ENCODE peak calls at places on chromosomes 3 and 15, in four cellular contexts. One of them, this sample, is unnamed.

GRCh38 chr15:48965972-48966371 is 2.3 kb upstream of the SHC4 start:
- DNase-seq in body of pancreas: no peak
- DNase-seq in effector memory CD8-positive, alpha-beta T cell: no peak
- DNase-seq in foreskin fibroblast: peak; percentile 83
- DNase-seq in this sample: no peak

GRCh38 chr3:142543307-142543706 is 35.2 kb downstream of the ATR start:
- DNase-seq in foreskin fibroblast: no peak
- DNase-seq in body of pancreas: no peak
- DNase-seq in effector memory CD8-positive, alpha-beta T cell: no peak
- DNase-seq in this sample: no peak

GRCh38 chr15:40776537-40777141 is 6.9 kb downstream of the C15orf62 start:
- DNase-seq in body of pancreas: no peak
- DNase-seq in foreskin fibroblast: peak; percentile 85
- DNase-seq in effector memory CD8-positive, alpha-beta T cell: peak; percentile 70
- DNase-seq in this sample: no peak

GRCh38 chr15:60520041-60520824 is 41.3 kb upstream of the ICE2 start:
- DNase-seq in body of pancreas: no peak
- DNase-seq in foreskin fibroblast: peak; percentile 67
- DNase-seq in effector memory CD8-positive, alpha-beta T cell: no peak
- DNase-seq in this sample: no peak

GRCh38 chr15:84789762-84790161 is 27.4 kb upstream of the ALPK3 start:
- DNase-seq in effector memory CD8-positive, alpha-beta T cell: no peak
- DNase-seq in foreskin fibroblast: no peak
- DNase-seq in body of pancreas: no peak
- DNase-seq in this sample: no peak

GRCh38 chr3:59690886-59691285 is 641.1 kb upstream of the CFAP20DC start:
- DNase-seq in foreskin fibroblast: no peak
- DNase-seq in effector memory CD8-positive, alpha-beta T cell: no peak
- DNase-seq in body of pancreas: no peak
- DNase-seq in this sample: no peak

GRCh38 chr15:80942746-80943565 is 46.7 kb downstream of the MESD start:
- DNase-seq in foreskin fibroblast: no peak
- DNase-seq in effector memory CD8-positive, alpha-beta T cell: no peak
- DNase-seq in body of pancreas: no peak
- DNase-seq in this sample: no peak

GRCh38 chr3:189049458-189050231 is 122.1 kb upstream of the TPRG1 start:
- DNase-seq in foreskin fibroblast: no peak
- DNase-seq in effector memory CD8-positive, alpha-beta T cell: peak; percentile 17
- DNase-seq in body of pancreas: no peak
- DNase-seq in this sample: no peak

GRCh38 chr15:101305820-101306255 is 10.8 kb upstream of the SNRPA1 start:
- DNase-seq in foreskin fibroblast: no peak
- DNase-seq in body of pancreas: no peak
- DNase-seq in effector memory CD8-positive, alpha-beta T cell: no peak
- DNase-seq in this sample: no peak

GRCh38 chr3:134320749-134321148 is 53.5 kb downstream of the AMOTL2 start:
- DNase-seq in foreskin fibroblast: no peak
- DNase-seq in effector memory CD8-positive, alpha-beta T cell: no peak
- DNase-seq in body of pancreas: no peak
- DNase-seq in this sample: no peak

GRCh38 chr3:195030791-195031321 is 240.1 kb downstream of the XXYLT1 start:
- DNase-seq in foreskin fibroblast: no peak
- DNase-seq in effector memory CD8-positive, alpha-beta T cell: no peak
- DNase-seq in body of pancreas: no peak
- DNase-seq in this sample: no peak

GRCh38 chr3:53921296-53921695 is 29.6 kb upstream of the SELENOK start:
- DNase-seq in foreskin fibroblast: peak; percentile 15
- DNase-seq in effector memory CD8-positive, alpha-beta T cell: no peak
- DNase-seq in body of pancreas: no peak
- DNase-seq in this sample: no peak

GRCh38 chr3:142844339-142844977 is 44.4 kb downstream of the PCOLCE2 start:
- DNase-seq in foreskin fibroblast: peak; percentile 57
- DNase-seq in effector memory CD8-positive, alpha-beta T cell: no peak
- DNase-seq in body of pancreas: no peak
- DNase-seq in this sample: no peak

GRCh38 chr3:46929324-46929723 is 47.2 kb downstream of the CCDC12 start:
- DNase-seq in body of pancreas: peak; percentile 77
- DNase-seq in effector memory CD8-positive, alpha-beta T cell: no peak
- DNase-seq in foreskin fibroblast: no peak
- DNase-seq in this sample: no peak

GRCh38 chr3:149589332-149589731 is 68.5 kb downstream of the WWTR1 start:
- DNase-seq in foreskin fibroblast: peak; percentile 84
- DNase-seq in effector memory CD8-positive, alpha-beta T cell: no peak
- DNase-seq in body of pancreas: no peak
- DNase-seq in this sample: no peak

GRCh38 chr3:32239638-32240550 is 1.4 kb downstream of the CMTM8 start:
- DNase-seq in foreskin fibroblast: peak; percentile 59
- DNase-seq in effector memory CD8-positive, alpha-beta T cell: peak; percentile 17
- DNase-seq in body of pancreas: peak; percentile 46
- DNase-seq in this sample: peak; percentile 53

GRCh38 chr3:105806361-105806760 is 62.5 kb downstream of the CBLB start:
- DNase-seq in effector memory CD8-positive, alpha-beta T cell: no peak
- DNase-seq in body of pancreas: no peak
- DNase-seq in foreskin fibroblast: peak; percentile 72
- DNase-seq in this sample: no peak

GRCh38 chr3:187858086-187858485 is 112.8 kb upstream of the BCL6 start:
- DNase-seq in effector memory CD8-positive, alpha-beta T cell: no peak
- DNase-seq in body of pancreas: no peak
- DNase-seq in foreskin fibroblast: peak; percentile 19
- DNase-seq in this sample: no peak

GRCh38 chr3:27644936-27645335 is 77.2 kb downstream of the EOMES start:
- DNase-seq in effector memory CD8-positive, alpha-beta T cell: no peak
- DNase-seq in body of pancreas: no peak
- DNase-seq in foreskin fibroblast: peak; percentile 62
- DNase-seq in this sample: no peak

GRCh38 chr3:19901337-19901736 is 32.7 kb downstream of the EFHB start:
- DNase-seq in foreskin fibroblast: peak; percentile 47
- DNase-seq in body of pancreas: no peak
- DNase-seq in effector memory CD8-positive, alpha-beta T cell: no peak
- DNase-seq in this sample: no peak

GRCh38 chr15:67085818-67086649 is 20.6 kb downstream of the SMAD3 start:
- DNase-seq in foreskin fibroblast: peak; percentile 95
- DNase-seq in body of pancreas: no peak
- DNase-seq in effector memory CD8-positive, alpha-beta T cell: no peak
- DNase-seq in this sample: no peak

GRCh38 chr15:48868549-48868948 is 9.4 kb upstream of the EID1 start:
- DNase-seq in body of pancreas: no peak
- DNase-seq in effector memory CD8-positive, alpha-beta T cell: no peak
- DNase-seq in foreskin fibroblast: peak; percentile 84
- DNase-seq in this sample: no peak

GRCh38 chr3:100033184-100033583 is 81.1 kb downstream of the FILIP1L start:
- DNase-seq in foreskin fibroblast: no peak
- DNase-seq in body of pancreas: no peak
- DNase-seq in effector memory CD8-positive, alpha-beta T cell: no peak
- DNase-seq in this sample: no peak

GRCh38 chr3:153553605-153553945 is 391.5 kb downstream of the RAP2B start:
- DNase-seq in foreskin fibroblast: no peak
- DNase-seq in effector memory CD8-positive, alpha-beta T cell: no peak
- DNase-seq in body of pancreas: no peak
- DNase-seq in this sample: no peak

GRCh38 chr15:90866800-90867199 is 1.6 kb upstream of the FURIN start:
- DNase-seq in body of pancreas: no peak
- DNase-seq in effector memory CD8-positive, alpha-beta T cell: no peak
- DNase-seq in foreskin fibroblast: no peak
- DNase-seq in this sample: no peak

GRCh38 chr3:123781138-123781537 is 103.0 kb downstream of the MYLK start:
- DNase-seq in effector memory CD8-positive, alpha-beta T cell: no peak
- DNase-seq in foreskin fibroblast: no peak
- DNase-seq in body of pancreas: no peak
- DNase-seq in this sample: no peak

GRCh38 chr15:78263351-78263781 is 996 bp upstream of the DNAJA4 start:
- DNase-seq in body of pancreas: no peak
- DNase-seq in foreskin fibroblast: no peak
- DNase-seq in effector memory CD8-positive, alpha-beta T cell: no peak
- DNase-seq in this sample: no peak

GRCh38 chr3:12875857-12876451 is 34.6 kb upstream of the RPL32 start:
- DNase-seq in foreskin fibroblast: peak; percentile 62
- DNase-seq in body of pancreas: peak; percentile 40
- DNase-seq in effector memory CD8-positive, alpha-beta T cell: no peak
- DNase-seq in this sample: peak; percentile 54

GRCh38 chr15:29309139-29309538 is 39.5 kb upstream of the NSMCE3 start:
- DNase-seq in effector memory CD8-positive, alpha-beta T cell: no peak
- DNase-seq in body of pancreas: no peak
- DNase-seq in foreskin fibroblast: no peak
- DNase-seq in this sample: peak; percentile 16

GRCh38 chr3:189744235-189744634 is 113.0 kb downstream of the TP63 start:
- DNase-seq in foreskin fibroblast: no peak
- DNase-seq in effector memory CD8-positive, alpha-beta T cell: no peak
- DNase-seq in body of pancreas: no peak
- DNase-seq in this sample: no peak

GRCh38 chr15:64599716-64600115 is 139.3 kb downstream of the ZNF609 start:
- DNase-seq in foreskin fibroblast: peak; percentile 57
- DNase-seq in body of pancreas: no peak
- DNase-seq in effector memory CD8-positive, alpha-beta T cell: no peak
- DNase-seq in this sample: no peak

GRCh38 chr3:61299981-61300380 is 48.7 kb upstream of the FHIT start:
- DNase-seq in body of pancreas: no peak
- DNase-seq in foreskin fibroblast: no peak
- DNase-seq in effector memory CD8-positive, alpha-beta T cell: no peak
- DNase-seq in this sample: no peak

GRCh38 chr3:99128740-99129505 is 227.4 kb upstream of the DCBLD2 start:
- DNase-seq in foreskin fibroblast: peak; percentile 93
- DNase-seq in body of pancreas: no peak
- DNase-seq in effector memory CD8-positive, alpha-beta T cell: no peak
- DNase-seq in this sample: no peak

GRCh38 chr15:60708684-60709083 is 229.7 kb upstream of the ICE2 start:
- DNase-seq in body of pancreas: no peak
- DNase-seq in foreskin fibroblast: peak; percentile 39
- DNase-seq in effector memory CD8-positive, alpha-beta T cell: no peak
- DNase-seq in this sample: no peak

GRCh38 chr3:194212869-194213320 is 76.9 kb downstream of the HES1 start:
- DNase-seq in foreskin fibroblast: no peak
- DNase-seq in effector memory CD8-positive, alpha-beta T cell: no peak
- DNase-seq in body of pancreas: no peak
- DNase-seq in this sample: no peak

This sample was measured in B cell.